ENCODE peak calls at places on chromosomes 11 and 22, in five cellular contexts. Y is endothelial cell of umbilical vein, J is HL-60, A is CD14-positive monocyte, X is progenitor cell of endocrine pancreas. D is an unnamed sample.

GRCh38 chr11:68468217-68468828 is 7.8 kb downstream of the PPP6R3 start:
- DNase-seq in Y (no peak), J (no peak), A (no peak), X (no peak), D (no peak)

GRCh38 chr11:13260963-13261599 is 16.5 kb upstream of the BMAL1 start:
- DNase-seq in Y (peak), J (no peak), A (no peak), X (no peak), D (no peak)

GRCh38 chr11:1218788-1219445 is 3.9 kb upstream of the MUC5B start:
- DNase-seq in Y (no peak), J (no peak), A (peak), X (no peak), D (peak)

GRCh38 chr11:86456075-86456939 is 81.6 kb downstream of the CCDC81 start:
- DNase-seq in Y (peak), J (peak), A (no peak), X (peak), D (peak)

GRCh38 chr11:132496341-132496740 is 1036.0 kb downstream of the OPCML start:
- DNase-seq in Y (no peak), J (no peak), A (no peak), X (no peak), D (no peak)

GRCh38 chr11:36609383-36609782 is 11.3 kb upstream of the RAG2 start:
- DNase-seq in Y (no peak), J (no peak), A (no peak), X (no peak), D (no peak)

GRCh38 chr11:125468025-125468424 is 28.0 kb downstream of the FEZ1 start:
- DNase-seq in Y (no peak), J (no peak), A (no peak), X (no peak), D (no peak)

GRCh38 chr11:92390783-92391182 is 166.2 kb downstream of the FAT3 start:
- DNase-seq in Y (no peak), J (no peak), A (no peak), X (no peak), D (no peak)

GRCh38 chr22:48081281-48081680 is 1318.8 kb downstream of the TBC1D22A start:
- DNase-seq in Y (no peak), J (no peak), A (no peak), X (no peak), D (no peak)

GRCh38 chr22:39839917-39840510 is 53.5 kb downstream of the ENTHD1 start:
- DNase-seq in Y (no peak), J (peak), A (no peak), X (no peak), D (no peak)

GRCh38 chr11:34916810-34917780 is 677 bp downstream of the PDHX start:
- DNase-seq in Y (peak), J (no peak), A (no peak), X (no peak), D (no peak)

GRCh38 chr11:66317766-66318575 is 1.1 kb upstream of the CD248 start:
- DNase-seq in Y (no peak), J (peak), A (peak), X (no peak), D (peak)

GRCh38 chr11:118263694-118264567 is at the start of gene MPZL2:
- DNase-seq in Y (peak), J (no peak), A (peak), X (peak), D (peak)

GRCh38 chr22:49728566-49729271 is 99.0 kb downstream of the BRD1 start:
- DNase-seq in Y (no peak), J (no peak), A (no peak), X (no peak), D (no peak)

GRCh38 chr11:65718964-65719492 is 1.6 kb downstream of the RNASEH2C start:
- DNase-seq in Y (no peak), J (no peak), A (no peak), X (no peak), D (peak)

GRCh38 chr22:23237201-23237798 is 57.0 kb downstream of the BCR start:
- DNase-seq in Y (no peak), J (no peak), A (no peak), X (no peak), D (peak)

GRCh38 chr22:49951986-49952896 is 8.3 kb upstream of the PIM3 start:
- DNase-seq in Y (peak), J (no peak), A (no peak), X (no peak), D (no peak)

GRCh38 chr11:106087815-106088435 is 10.5 kb downstream of the AASDHPPT start:
- DNase-seq in Y (peak), J (peak), A (peak), X (peak), D (peak)

GRCh38 chr11:87851234-87851633 is 324.0 kb downstream of the RAB38 start:
- DNase-seq in Y (no peak), J (no peak), A (no peak), X (no peak), D (no peak)

GRCh38 chr11:15526032-15526431 is 411.3 kb downstream of the INSC start:
- DNase-seq in Y (no peak), J (no peak), A (no peak), X (no peak), D (no peak)

GRCh38 chr11:69310934-69311766 is 17.2 kb downstream of the MYEOV start:
- DNase-seq in Y (no peak), J (peak), A (peak), X (no peak), D (no peak)

GRCh38 chr11:63745304-63746170 is 23.0 kb downstream of the ZFTA start:
- DNase-seq in Y (peak), J (no peak), A (no peak), X (no peak), D (no peak)

GRCh38 chr11:14622241-14622954 is 21.2 kb upstream of the PDE3B start:
- DNase-seq in Y (no peak), J (no peak), A (no peak), X (no peak), D (no peak)

GRCh38 chr22:40051322-40051721 is 56.6 kb downstream of the FAM83F start:
- DNase-seq in Y (no peak), J (no peak), A (no peak), X (no peak), D (no peak)

GRCh38 chr11:91513734-91514133 is 710.9 kb upstream of the FAT3 start:
- DNase-seq in Y (no peak), J (no peak), A (no peak), X (no peak), D (no peak)

GRCh38 chr11:32331098-32331497 is 104.2 kb downstream of the WT1 start:
- DNase-seq in Y (no peak), J (no peak), A (no peak), X (no peak), D (no peak)

GRCh38 chr22:25736378-25737011 is 5.5 kb upstream of the MYO18B start:
- DNase-seq in Y (no peak), J (peak), A (no peak), X (no peak), D (no peak)

GRCh38 chr22:39543095-39543494 is 10.5 kb upstream of the RPS19BP1 start:
- DNase-seq in Y (no peak), J (peak), A (no peak), X (no peak), D (peak)

GRCh38 chr11:60349990-60350389 is 22.9 kb downstream of the MS4A6E start:
- DNase-seq in Y (no peak), J (no peak), A (no peak), X (no peak), D (no peak)

GRCh38 chr22:34776827-34777226 is 289.1 kb upstream of the ISX start:
- DNase-seq in Y (no peak), J (no peak), A (no peak), X (no peak), D (no peak)

DNA sequence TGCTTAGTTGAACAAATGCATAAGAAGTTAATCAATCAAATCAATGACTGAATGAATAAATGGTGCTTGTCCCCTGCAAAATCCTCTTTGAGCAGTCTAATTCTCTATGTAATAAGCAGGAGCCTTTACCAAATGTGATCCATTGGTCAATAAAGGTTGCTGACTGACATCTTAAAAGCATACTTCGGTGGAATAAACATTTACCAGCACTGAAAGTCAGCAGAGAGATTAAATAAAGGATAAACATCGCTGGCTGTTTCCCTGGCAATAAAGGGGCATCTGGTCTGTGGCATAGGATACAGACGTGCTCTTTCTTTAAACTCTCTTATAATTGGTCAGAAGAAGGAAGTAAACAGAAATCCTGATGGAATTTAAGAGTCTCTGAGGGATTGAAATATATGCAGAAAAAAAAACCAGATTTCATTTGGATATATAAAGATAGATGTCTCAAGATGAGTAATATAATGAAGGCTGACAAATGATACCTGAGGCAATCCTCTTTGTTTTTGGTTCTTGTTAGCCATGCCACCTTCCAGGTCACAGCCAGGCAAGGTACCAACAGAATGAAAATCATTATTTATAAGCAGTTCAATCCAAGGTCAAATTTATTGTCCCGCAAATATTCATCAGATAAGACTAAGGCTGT is 578.4 kb upstream of the CCDC90B start:
- DNase-seq in Y (no peak), J (no peak), A (no peak), X (no peak), D (no peak)
- TF ChIP-seq CTCF in Y (no peak), J (no peak), A (no peak), X (no peak), D (no peak)

DNA sequence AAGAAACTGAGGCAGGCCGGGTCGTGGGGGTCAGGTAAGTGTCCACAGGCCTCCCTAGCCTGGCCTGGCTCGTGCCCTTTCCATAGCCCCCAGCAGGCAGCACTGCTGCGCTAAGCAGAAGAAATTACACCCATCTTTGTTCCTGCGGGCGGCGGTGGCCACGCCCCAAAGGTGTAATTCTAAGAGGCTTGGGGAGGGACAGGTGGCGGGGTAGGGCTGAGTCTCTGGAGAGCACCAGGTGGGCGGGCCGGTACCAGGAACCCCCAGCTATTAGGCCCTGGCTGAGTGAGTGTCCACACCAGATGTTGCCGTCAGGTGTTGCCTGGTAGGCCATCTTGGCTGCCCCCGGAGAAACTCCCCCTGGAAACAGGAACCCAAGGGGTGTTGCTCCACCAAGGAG is 12.3 kb upstream of the ARAP1 start:
- DNase-seq in Y (no peak), J (no peak), A (no peak), X (no peak), D (no peak)
- TF ChIP-seq CTCF in Y (no peak), J (no peak), A (no peak), X (peak), D (no peak)

DNA sequence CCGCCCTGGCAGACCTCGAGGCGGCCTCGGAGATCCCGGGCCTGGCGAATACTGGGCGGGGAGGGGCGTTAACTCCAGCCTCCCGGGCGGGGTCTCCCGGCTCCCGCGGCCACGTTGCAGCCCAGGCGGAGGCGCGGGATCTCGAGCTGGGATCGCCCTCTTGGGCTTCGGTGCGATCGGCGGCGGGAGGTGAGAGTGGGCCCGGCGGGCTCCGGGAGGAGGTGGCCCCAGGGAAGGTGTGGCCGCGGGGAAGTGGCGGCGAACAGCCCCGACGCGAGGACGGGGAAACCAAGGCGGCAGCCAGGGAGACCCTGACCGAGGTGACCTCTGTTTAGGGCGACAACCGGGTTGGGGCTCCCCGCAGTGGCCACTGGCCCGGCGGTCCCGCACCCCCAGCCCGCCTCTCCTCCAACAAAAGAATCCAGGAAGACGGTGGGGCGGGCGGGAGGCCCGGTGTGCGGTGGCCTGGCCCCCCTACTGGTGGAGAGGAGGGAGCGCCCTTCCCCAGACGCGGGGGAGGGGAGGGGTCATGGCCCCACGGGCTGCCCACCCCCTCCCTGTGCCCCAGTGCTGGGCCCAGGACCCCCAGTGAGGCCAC is at the start of gene PHETA2:
- DNase-seq in Y (peak), J (no peak), A (peak), X (no peak), D (peak)
- TF ChIP-seq CTCF in Y (peak), J (no peak), A (peak), X (peak), D (peak)

GRCh38 chr11:83409476-83409875 is 123.3 kb upstream of the CCDC90B start:
- DNase-seq in Y (no peak), J (no peak), A (no peak), X (no peak), D (no peak)

GRCh38 chr11:83408946-83409345 is 122.8 kb upstream of the CCDC90B start:
- DNase-seq in Y (no peak), J (no peak), A (no peak), X (no peak), D (no peak)

GRCh38 chr11:83409891-83410290 is 123.7 kb upstream of the CCDC90B start:
- DNase-seq in Y (no peak), J (no peak), A (no peak), X (no peak), D (no peak)

GRCh38 chr11:83410605-83411565 is 124.7 kb upstream of the CCDC90B start:
- DNase-seq in Y (no peak), J (no peak), A (no peak), X (no peak), D (no peak)
- TF ChIP-seq CTCF in Y (no peak), J (no peak), A (no peak), X (no peak), D (no peak)

GRCh38 chr11:76880314-76880713 is 19.6 kb downstream of the ACER3 start:
- DNase-seq in Y (peak), J (no peak), A (no peak), X (no peak), D (no peak)
- TF ChIP-seq CTCF in Y (no peak), J (no peak), A (no peak), X (no peak), D (no peak)

GRCh38 chr22:36239401-36240171 is at the start of gene APOL2:
- DNase-seq in Y (peak), J (peak), A (peak), X (peak), D (peak)
- TF ChIP-seq CTCF in Y (peak), J (peak), A (peak), X (peak), D (no peak)

GRCh38 chr11:3046190-3046589 is 11.0 kb downstream of the CARS1 start:
- DNase-seq in Y (no peak), J (no peak), A (no peak), X (no peak), D (no peak)
- TF ChIP-seq CTCF in Y (peak), J (peak), A (no peak), X (no peak), D (peak)

GRCh38 chr11:93646399-93646798 is 15.1 kb upstream of the CEP295 start:
- DNase-seq in Y (no peak), J (no peak), A (no peak), X (no peak), D (no peak)

GRCh38 chr11:93651052-93651451 is 10.4 kb upstream of the CEP295 start:
- DNase-seq in Y (no peak), J (no peak), A (no peak), X (no peak), D (no peak)

GRCh38 chr11:93652161-93652597 is 9.3 kb upstream of the CEP295 start:
- DNase-seq in Y (peak), J (peak), A (no peak), X (peak), D (no peak)

GRCh38 chr11:93645938-93646337 is 15.5 kb upstream of the CEP295 start:
- DNase-seq in Y (no peak), J (no peak), A (no peak), X (no peak), D (no peak)

GRCh38 chr11:93648168-93648567 is 13.3 kb upstream of the CEP295 start:
- DNase-seq in Y (peak), J (no peak), A (no peak), X (no peak), D (no peak)
- TF ChIP-seq CTCF in Y (no peak), J (no peak), A (no peak), X (peak), D (peak)

GRCh38 chr11:131491503-131491902 is 121.1 kb downstream of the NTM start:
- DNase-seq in Y (no peak), J (no peak), A (no peak), X (no peak), D (no peak)
- TF ChIP-seq CTCF in Y (no peak), J (no peak), A (no peak), X (no peak), D (no peak)

GRCh38 chr11:72685560-72686480 is 11.6 kb upstream of the PDE2A start:
- DNase-seq in Y (no peak), J (no peak), A (no peak), X (no peak), D (no peak)

GRCh38 chr11:72687326-72687725 is 13.1 kb upstream of the PDE2A start:
- DNase-seq in Y (no peak), J (no peak), A (no peak), X (no peak), D (no peak)

GRCh38 chr11:72686639-72687215 is 12.5 kb upstream of the PDE2A start:
- DNase-seq in Y (no peak), J (no peak), A (no peak), X (no peak), D (no peak)

GRCh38 chr11:72688486-72688885 is 14.3 kb upstream of the PDE2A start:
- DNase-seq in Y (no peak), J (no peak), A (no peak), X (no peak), D (no peak)

GRCh38 chr11:72688929-72689328 is 14.7 kb upstream of the PDE2A start:
- DNase-seq in Y (no peak), J (no peak), A (no peak), X (no peak), D (no peak)
- TF ChIP-seq CTCF in Y (no peak), J (no peak), A (no peak), X (no peak), D (no peak)

D was measured in glutamatergic neuron.